ENCODE peak calls at places on chromosomes 3 and 15, in ten cellular contexts. One of them, this sample, is unnamed.

GRCh38 chr3:147368561-147369151 is 37.7 kb downstream of the ZIC4 start:
- DNase-seq in frontal cortex: no peak
- DNase-seq in activated naive CD8-positive, alpha-beta T cell treated with anti-CD3 and anti-CD28 coated beads, Interleukin-2, amount 50 U/mL, for 24 hours: no peak
- DNase-seq in Right ventricle myocardium superior: no peak
- DNase-seq in activated T-helper 2 cell treated with anti-CD3 and anti-CD28 coated beads, Interferon-gamma antibody, Interleukin-2, Interleukin-4, amounts not matched to agents 10 μg/mL and 5 μg/mL and 100 μg/mL, durations not matched to agents 14 hours and 24 hours and 36 hours: no peak
- DNase-seq in ELF-1: peak; percentile 24
- DNase-seq in endothelial cell: no peak
- DNase-seq in effector memory CD4-positive, alpha-beta T cell: no peak
- DNase-seq in nucleus accumbens: no peak
- DNase-seq in cardiac septum: no peak
- DNase-seq in this sample: no peak

GRCh38 chr3:100297784-100298183 is 36.8 kb upstream of the NIT2 start:
- DNase-seq in activated naive CD8-positive, alpha-beta T cell treated with anti-CD3 and anti-CD28 coated beads, Interleukin-2, amount 50 U/mL, for 24 hours: no peak
- DNase-seq in effector memory CD4-positive, alpha-beta T cell: no peak
- DNase-seq in Right ventricle myocardium superior: no peak
- DNase-seq in cardiac septum: no peak
- DNase-seq in frontal cortex: no peak
- DNase-seq in nucleus accumbens: no peak
- DNase-seq in endothelial cell: no peak
- DNase-seq in activated T-helper 2 cell treated with anti-CD3 and anti-CD28 coated beads, Interferon-gamma antibody, Interleukin-2, Interleukin-4, amounts not matched to agents 10 μg/mL and 5 μg/mL and 100 μg/mL, durations not matched to agents 14 hours and 24 hours and 36 hours: no peak
- DNase-seq in ELF-1: no peak
- DNase-seq in this sample: no peak

GRCh38 chr3:97720417-97720816 is 44.1 kb upstream of the ARL6 start:
- DNase-seq in activated naive CD8-positive, alpha-beta T cell treated with anti-CD3 and anti-CD28 coated beads, Interleukin-2, amount 50 U/mL, for 24 hours: no peak
- DNase-seq in nucleus accumbens: no peak
- DNase-seq in endothelial cell: no peak
- DNase-seq in frontal cortex: no peak
- DNase-seq in cardiac septum: no peak
- DNase-seq in Right ventricle myocardium superior: no peak
- DNase-seq in activated T-helper 2 cell treated with anti-CD3 and anti-CD28 coated beads, Interferon-gamma antibody, Interleukin-2, Interleukin-4, amounts not matched to agents 10 μg/mL and 5 μg/mL and 100 μg/mL, durations not matched to agents 14 hours and 24 hours and 36 hours: no peak
- DNase-seq in ELF-1: no peak
- DNase-seq in effector memory CD4-positive, alpha-beta T cell: no peak
- DNase-seq in this sample: no peak

GRCh38 chr3:148238421-148238821 is 459.3 kb upstream of the AGTR1 start:
- DNase-seq in activated naive CD8-positive, alpha-beta T cell treated with anti-CD3 and anti-CD28 coated beads, Interleukin-2, amount 50 U/mL, for 24 hours: no peak
- DNase-seq in cardiac septum: no peak
- DNase-seq in Right ventricle myocardium superior: no peak
- DNase-seq in endothelial cell: no peak
- DNase-seq in activated T-helper 2 cell treated with anti-CD3 and anti-CD28 coated beads, Interferon-gamma antibody, Interleukin-2, Interleukin-4, amounts not matched to agents 10 μg/mL and 5 μg/mL and 100 μg/mL, durations not matched to agents 14 hours and 24 hours and 36 hours: no peak
- DNase-seq in frontal cortex: no peak
- DNase-seq in effector memory CD4-positive, alpha-beta T cell: no peak
- DNase-seq in ELF-1: no peak
- DNase-seq in nucleus accumbens: no peak
- DNase-seq in this sample: no peak

GRCh38 chr15:70308011-70308761 is 210.5 kb upstream of the TLE3 start:
- DNase-seq in Right ventricle myocardium superior: no peak
- DNase-seq in nucleus accumbens: no peak
- DNase-seq in ELF-1: no peak
- DNase-seq in activated T-helper 2 cell treated with anti-CD3 and anti-CD28 coated beads, Interferon-gamma antibody, Interleukin-2, Interleukin-4, amounts not matched to agents 10 μg/mL and 5 μg/mL and 100 μg/mL, durations not matched to agents 14 hours and 24 hours and 36 hours: no peak
- DNase-seq in activated naive CD8-positive, alpha-beta T cell treated with anti-CD3 and anti-CD28 coated beads, Interleukin-2, amount 50 U/mL, for 24 hours: peak; percentile 56
- DNase-seq in cardiac septum: no peak
- DNase-seq in effector memory CD4-positive, alpha-beta T cell: no peak
- DNase-seq in endothelial cell: no peak
- DNase-seq in frontal cortex: no peak
- DNase-seq in this sample: no peak

GRCh38 chr3:36475593-36475992 is 95.3 kb downstream of the STAC start:
- DNase-seq in endothelial cell: no peak
- DNase-seq in activated T-helper 2 cell treated with anti-CD3 and anti-CD28 coated beads, Interferon-gamma antibody, Interleukin-2, Interleukin-4, amounts not matched to agents 10 μg/mL and 5 μg/mL and 100 μg/mL, durations not matched to agents 14 hours and 24 hours and 36 hours: no peak
- DNase-seq in cardiac septum: no peak
- DNase-seq in nucleus accumbens: no peak
- DNase-seq in activated naive CD8-positive, alpha-beta T cell treated with anti-CD3 and anti-CD28 coated beads, Interleukin-2, amount 50 U/mL, for 24 hours: no peak
- DNase-seq in ELF-1: no peak
- DNase-seq in effector memory CD4-positive, alpha-beta T cell: no peak
- DNase-seq in frontal cortex: no peak
- DNase-seq in Right ventricle myocardium superior: no peak
- DNase-seq in this sample: no peak

GRCh38 chr15:92073044-92073785 is 219.7 kb downstream of the SLCO3A1 start:
- DNase-seq in endothelial cell: no peak
- DNase-seq in cardiac septum: no peak
- DNase-seq in effector memory CD4-positive, alpha-beta T cell: no peak
- DNase-seq in Right ventricle myocardium superior: no peak
- DNase-seq in nucleus accumbens: no peak
- DNase-seq in ELF-1: no peak
- DNase-seq in activated naive CD8-positive, alpha-beta T cell treated with anti-CD3 and anti-CD28 coated beads, Interleukin-2, amount 50 U/mL, for 24 hours: no peak
- DNase-seq in frontal cortex: no peak
- DNase-seq in activated T-helper 2 cell treated with anti-CD3 and anti-CD28 coated beads, Interferon-gamma antibody, Interleukin-2, Interleukin-4, amounts not matched to agents 10 μg/mL and 5 μg/mL and 100 μg/mL, durations not matched to agents 14 hours and 24 hours and 36 hours: no peak
- DNase-seq in this sample: no peak

GRCh38 chr3:140244893-140245292 is 309.9 kb downstream of the CLSTN2 start:
- DNase-seq in activated T-helper 2 cell treated with anti-CD3 and anti-CD28 coated beads, Interferon-gamma antibody, Interleukin-2, Interleukin-4, amounts not matched to agents 10 μg/mL and 5 μg/mL and 100 μg/mL, durations not matched to agents 14 hours and 24 hours and 36 hours: no peak
- DNase-seq in ELF-1: no peak
- DNase-seq in activated naive CD8-positive, alpha-beta T cell treated with anti-CD3 and anti-CD28 coated beads, Interleukin-2, amount 50 U/mL, for 24 hours: no peak
- DNase-seq in endothelial cell: no peak
- DNase-seq in effector memory CD4-positive, alpha-beta T cell: no peak
- DNase-seq in cardiac septum: no peak
- DNase-seq in frontal cortex: no peak
- DNase-seq in Right ventricle myocardium superior: no peak
- DNase-seq in nucleus accumbens: no peak
- DNase-seq in this sample: no peak

This sample was measured in left lobe of liver.